ENCODE peak calls at places on chromosomes 12 and 14, in four cellular contexts. U, Y, R and G are unnamed samples.

GRCh38 chr14:50957296-50957695 is 13.0 kb upstream of the PYGL start:
- DNase-seq in U (no peak), Y (no peak), R (no peak), G (no peak)

GRCh38 chr12:69241444-69242092 is 2.2 kb downstream of the CPSF6 start:
- DNase-seq in U (no peak), Y (no peak), R (no peak), G (no peak)

GRCh38 chr12:66921151-66921550 is 242.3 kb upstream of the GRIP1 start:
- DNase-seq in U (no peak), Y (no peak), R (no peak), G (no peak)

GRCh38 chr12:19739195-19739776 is 300.0 kb downstream of the AEBP2 start:
- DNase-seq in U (peak; percentile 36), Y (no peak), R (peak; percentile 47), G (no peak)

GRCh38 chr14:91349481-91350074 is 68.0 kb downstream of the CCDC88C start:
- DNase-seq in U (no peak), Y (no peak), R (no peak), G (no peak)

GRCh38 chr12:108823804-108824203 is 33.6 kb downstream of the SSH1 start:
- DNase-seq in U (no peak), Y (no peak), R (peak; percentile 44), G (peak; percentile 58)

GRCh38 chr12:98814254-98814653 is 169.2 kb downstream of the APAF1 start:
- DNase-seq in U (no peak), Y (no peak), R (no peak), G (no peak)

GRCh38 chr12:67269632-67270578 is 747 bp downstream of the CAND1 start:
- DNase-seq in U (peak; percentile 71), Y (peak; percentile 69), R (peak; percentile 48), G (peak; percentile 82)

GRCh38 chr12:12327802-12328201 is 22.2 kb downstream of the MANSC1 start:
- DNase-seq in U (no peak), Y (no peak), R (peak; percentile 52), G (no peak)

GRCh38 chr14:77991128-77991772 is 178.9 kb upstream of the NRXN3 start:
- DNase-seq in U (no peak), Y (no peak), R (no peak), G (no peak)

DNA sequence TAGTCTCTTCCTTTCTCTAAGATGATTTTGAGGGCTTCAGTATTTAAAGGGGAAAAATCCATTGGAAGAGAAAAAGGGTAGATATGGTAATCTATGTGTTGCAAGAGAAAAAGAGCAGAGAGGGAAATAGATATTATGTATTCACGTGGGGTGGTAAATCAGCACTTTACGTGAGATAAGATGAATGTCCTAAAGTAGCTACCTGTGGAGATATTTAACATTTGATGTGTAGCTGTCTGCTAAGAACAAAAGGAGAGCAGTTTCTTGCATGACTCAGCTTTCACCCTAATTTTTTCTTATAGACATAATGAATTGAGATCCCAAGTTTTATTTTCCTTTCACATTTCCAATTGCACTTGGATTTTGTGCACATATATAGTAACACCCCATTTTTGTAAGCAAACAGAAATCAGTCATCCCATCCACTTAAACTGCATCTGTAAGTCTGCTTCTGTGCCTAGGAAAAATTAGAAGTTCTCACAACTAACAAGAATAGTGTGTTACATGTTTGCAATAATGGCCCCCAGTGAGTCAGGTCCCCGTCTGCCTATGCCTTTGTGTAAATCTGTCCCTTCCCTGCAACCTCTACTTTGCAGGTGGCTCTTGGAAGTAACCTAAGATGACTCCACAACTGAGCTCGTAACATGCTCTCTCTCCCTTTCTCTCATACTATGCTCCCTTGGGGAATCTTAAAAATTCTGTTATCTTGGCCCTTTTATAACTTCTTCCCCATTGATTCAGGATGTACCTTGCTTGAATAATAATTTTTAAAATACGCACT is 3.6 kb downstream of the TMTC3 start:
- DNase-seq in U (no peak), Y (no peak), R (no peak), G (no peak)
- H3K27ac ChIP-seq in U (no peak overlapping the region), Y (peak overlapping the region; percentile 20), R (no peak overlapping the region), G (no peak overlapping the region)

GRCh38 chr12:56488041-56488955 is at the start of gene GLS2:
- DNase-seq in U (peak; percentile 70), Y (peak; percentile 93), R (peak; percentile 39), G (peak; percentile 76)
- H3K4me1 ChIP-seq in U (peaks cover 8% of the 10 kb centered on the region), Y (no peaks in the 10 kb centered on the region), R (peaks cover 15% of the 10 kb centered on the region), G (no peaks in the 10 kb centered on the region)

DNA sequence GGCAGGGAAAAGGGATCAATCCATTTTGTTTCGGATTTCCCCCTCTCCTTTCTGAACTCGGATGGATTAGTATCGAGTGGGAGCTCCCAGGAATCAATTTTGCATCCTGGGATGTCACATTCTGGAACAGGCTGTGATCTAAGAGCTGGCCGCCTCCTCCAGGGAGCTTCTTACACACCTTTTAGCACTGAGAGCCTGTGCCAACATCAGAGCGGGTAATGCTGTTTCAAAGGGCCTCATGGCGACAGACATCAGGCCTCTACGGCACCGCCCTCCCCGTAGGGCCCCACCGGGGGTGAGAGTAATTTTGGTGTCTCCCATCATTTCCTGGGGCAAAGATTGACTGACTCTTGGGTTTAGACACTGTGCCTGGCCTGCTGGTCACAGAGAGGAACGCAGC is 2.7 kb downstream of the GALNT9 start:
- DNase-seq in U (no peak), Y (no peak), R (no peak), G (no peak)
- H3K27me3 ChIP-seq in U (no peaks in the 10 kb centered on the region), Y (peaks cover 37% of the 10 kb centered on the region), R (peaks cover 44% of the 10 kb centered on the region), G (no peaks in the 10 kb centered on the region)

GRCh38 chr12:71795901-71796300 is 41.2 kb downstream of the RAB21 start:
- DNase-seq in U (no peak), Y (no peak), R (no peak), G (no peak)

GRCh38 chr12:71804505-71804904 is 35.1 kb upstream of the TBC1D15 start:
- DNase-seq in U (no peak), Y (peak; percentile 91), R (no peak), G (no peak)

GRCh38 chr12:71799105-71799504 is 40.5 kb upstream of the TBC1D15 start:
- DNase-seq in U (no peak), Y (no peak), R (no peak), G (no peak)

GRCh38 chr12:71797506-71797905 is 42.1 kb upstream of the TBC1D15 start:
- DNase-seq in U (no peak), Y (no peak), R (no peak), G (no peak)

DNA sequence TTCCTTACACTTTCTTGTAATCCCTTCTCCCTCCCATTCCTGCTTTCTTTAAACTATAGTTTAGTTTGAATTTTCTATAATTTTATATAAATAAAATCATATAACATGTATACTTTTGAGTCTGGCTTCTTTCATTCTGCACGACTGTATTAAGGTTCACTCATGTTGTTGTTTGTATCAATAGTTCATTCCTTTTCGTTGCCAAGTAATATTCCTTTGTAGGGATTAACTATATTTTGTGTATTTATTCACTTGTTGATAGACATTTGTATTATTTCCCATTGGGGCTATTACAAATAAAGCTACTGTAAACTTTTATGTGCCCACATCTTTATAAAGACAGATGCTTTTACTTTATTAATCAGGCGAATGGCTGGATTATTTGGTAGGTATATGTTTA is 39.4 kb upstream of the TBC1D15 start:
- DNase-seq in U (no peak), Y (no peak), R (no peak), G (no peak)
- H3K27ac ChIP-seq in U (no peak overlapping the region), Y (no peak overlapping the region), R (no peak overlapping the region), G (no peak overlapping the region)

GRCh38 chr12:113239811-113240331 is 18.6 kb downstream of the TPCN1 start:
- DNase-seq in U (peak; percentile 57), Y (no peak), R (peak; percentile 67), G (peak; percentile 94)

GRCh38 chr12:113236539-113237354 is 15.5 kb downstream of the TPCN1 start:
- DNase-seq in U (no peak), Y (no peak), R (no peak), G (peak; percentile 84)

GRCh38 chr12:113239288-113239771 is 18.1 kb downstream of the TPCN1 start:
- DNase-seq in U (no peak), Y (no peak), R (no peak), G (no peak)

GRCh38 chr12:113237748-113238147 is 16.5 kb downstream of the TPCN1 start:
- DNase-seq in U (no peak), Y (no peak), R (no peak), G (no peak)

GRCh38 chr12:113238309-113238708 is 17.0 kb downstream of the TPCN1 start:
- DNase-seq in U (no peak), Y (no peak), R (no peak), G (no peak)
- H3K4me1 ChIP-seq in U (peaks cover 6% of the 10 kb centered on the region), Y (peaks cover 1% of the 10 kb centered on the region), R (peaks cover 48% of the 10 kb centered on the region), G (peaks cover 32% of the 10 kb centered on the region)

GRCh38 chr12:2737656-2738241 is 57.0 kb upstream of the FKBP4 start:
- DNase-seq in U (no peak), Y (no peak), R (no peak), G (no peak)

GRCh38 chr12:2733493-2734252 is 61.1 kb upstream of the FKBP4 start:
- DNase-seq in U (no peak), Y (no peak), R (no peak), G (no peak)

GRCh38 chr12:2732290-2732689 is 62.5 kb upstream of the FKBP4 start:
- DNase-seq in U (no peak), Y (no peak), R (no peak), G (no peak)
- H3K27me3 ChIP-seq in U (no peaks in the 10 kb centered on the region), Y (no peaks in the 10 kb centered on the region), R (peaks cover 74% of the 10 kb centered on the region), G (peaks cover 3% of the 10 kb centered on the region)

GRCh38 chr12:47562201-47562600 is 143.6 kb downstream of the RPAP3 start:
- DNase-seq in U (no peak), Y (no peak), R (no peak), G (no peak)
- H3K27ac ChIP-seq in U (no peak overlapping the region), Y (no peak overlapping the region), R (no peak overlapping the region), G (no peak overlapping the region)

GRCh38 chr12:124913474-124914391 is 717 bp downstream of the UBC start:
- DNase-seq in U (peak; percentile 74), Y (peak; percentile 85), R (peak; percentile 76), G (peak; percentile 85)
- H3K4me1 ChIP-seq in U (peaks cover 5% of the 10 kb centered on the region), Y (peaks cover 6% of the 10 kb centered on the region), R (peaks cover 44% of the 10 kb centered on the region), G (peaks cover 11% of the 10 kb centered on the region)